ENCODE peak calls at places on chromosomes 12 and 14, in seven cellular contexts. C, K, B, S, G, V and Z are unnamed samples.

GRCh38 chr12:27083861-27084271 is 1.5 kb upstream of the C12orf71 start:
- DNase-seq in C (no peak), K (no peak), B (no peak), S (peak; percentile 10), G (no peak), V (peak; percentile 66), Z (no peak)

GRCh38 chr14:100327128-100327527 is 4.0 kb downstream of the SLC25A47 start:
- DNase-seq in C (no peak), K (no peak), B (no peak), S (no peak), G (no peak), V (no peak), Z (no peak)

GRCh38 chr14:92470215-92470614 is 43.4 kb upstream of the RIN3 start:
- DNase-seq in C (no peak), K (no peak), B (no peak), S (no peak), G (no peak), V (peak; percentile 57), Z (no peak)

GRCh38 chr14:53412819-53413664 is 259.9 kb upstream of the DDHD1 start:
- DNase-seq in C (no peak), K (no peak), B (no peak), S (peak; percentile 13), G (peak; percentile 6), V (no peak), Z (no peak)

GRCh38 chr12:131056626-131057025 is 102.9 kb downstream of the ADGRD1 start:
- DNase-seq in C (no peak), K (no peak), B (no peak), S (no peak), G (no peak), V (no peak), Z (no peak)

GRCh38 chr12:116955382-116956021 is 44.8 kb downstream of the FBXW8 start:
- DNase-seq in C (peak; percentile 17), K (no peak), B (no peak), S (no peak), G (no peak), V (peak; percentile 63), Z (no peak)

GRCh38 chr14:106556665-106557289 is 1030.4 kb downstream of the TMEM121 start:
- DNase-seq in C (no peak), K (peak; percentile 66), B (no peak), S (peak; percentile 11), G (peak; percentile 24), V (no peak), Z (peak; percentile 18)

GRCh38 chr14:36818794-36819384 is 157.2 kb downstream of the PAX9 start:
- DNase-seq in C (no peak), K (no peak), B (no peak), S (no peak), G (no peak), V (no peak), Z (no peak)

GRCh38 chr14:33950320-33951182 is at the start of gene EGLN3:
- DNase-seq in C (peak; percentile 84), K (peak; percentile 32), B (peak; percentile 82), S (peak; percentile 93), G (peak; percentile 71), V (peak; percentile 64), Z (peak; percentile 72)

GRCh38 chr12:124396544-124397398 is 101.9 kb downstream of the RFLNA start:
- DNase-seq in C (no peak), K (no peak), B (no peak), S (no peak), G (no peak), V (no peak), Z (no peak)

GRCh38 chr12:131641315-131641714 is 69.6 kb upstream of the SFSWAP start:
- DNase-seq in C (no peak), K (no peak), B (no peak), S (no peak), G (no peak), V (no peak), Z (no peak)

GRCh38 chr14:104686624-104687517 is 2.5 kb upstream of the INF2 start:
- DNase-seq in C (no peak), K (no peak), B (no peak), S (no peak), G (no peak), V (no peak), Z (no peak)

GRCh38 chr12:89999699-90000505 is 291.3 kb upstream of the ATP2B1 start:
- DNase-seq in C (no peak), K (no peak), B (no peak), S (no peak), G (no peak), V (peak; percentile 75), Z (no peak)

GRCh38 chr14:74501135-74501614 is 7.6 kb downstream of the ISCA2 start:
- DNase-seq in C (peak; percentile 57), K (no peak), B (no peak), S (peak; percentile 93), G (no peak), V (peak; percentile 71), Z (no peak)

GRCh38 chr12:15485466-15485865 is 163.2 kb downstream of the PTPRO start:
- DNase-seq in C (no peak), K (no peak), B (no peak), S (no peak), G (no peak), V (no peak), Z (no peak)

GRCh38 chr12:55816876-55817351 is 610 bp downstream of the SARNP start:
- DNase-seq in C (no peak), K (no peak), B (no peak), S (peak; percentile 50), G (no peak), V (peak; percentile 50), Z (no peak)

GRCh38 chr12:100106861-100107260 is 35.8 kb downstream of the BLTP3B start:
- DNase-seq in C (no peak), K (no peak), B (no peak), S (no peak), G (no peak), V (no peak), Z (no peak)

GRCh38 chr14:81402123-81402495 is 2.0 kb upstream of the STON2 start:
- DNase-seq in C (no peak), K (no peak), B (no peak), S (peak; percentile 23), G (no peak), V (peak; percentile 15), Z (no peak)

GRCh38 chr14:96204151-96205058 is at the start of gene BDKRB2:
- DNase-seq in C (peak; percentile 62), K (no peak), B (peak; percentile 51), S (peak; percentile 89), G (no peak), V (peak; percentile 90), Z (no peak)

GRCh38 chr14:43005807-43006206 is 1399.1 kb downstream of the LRFN5 start:
- DNase-seq in C (no peak), K (no peak), B (no peak), S (no peak), G (no peak), V (peak; percentile 5), Z (no peak)

GRCh38 chr12:27081668-27082091 is 698 bp downstream of the C12orf71 start:
- DNase-seq in C (no peak), K (no peak), B (no peak), S (peak; percentile 8), G (no peak), V (peak; percentile 54), Z (no peak)